ENCODE peak calls at places on chromosomes 6 and 20, in eight cellular contexts. W is nucleus accumbens; U is hypothalamus; Y is bronchial epithelial cell; E is central memory CD4-positive, alpha-beta T cell; K is left ventricle myocardium inferior; T is left cardiac atrium; S is breast epithelium. O is an unnamed sample.
A peak's percentile ranks its signal among the peaks of the same experiment; 100 is the strongest.

GRCh38 chr6:142907544-142907943 is 37.4 kb downstream of the HIVEP2 start:
- DNase-seq in K (no peak), U (no peak), E (peak; percentile 63), S (no peak), Y (no peak), W (no peak), T (no peak), O (no peak)

GRCh38 chr20:49384437-49385434 is 97.7 kb downstream of the KCNB1 start:
- DNase-seq in S (no peak), E (peak; percentile 14), U (peak; percentile 9), K (peak; percentile 70), Y (no peak), W (peak; percentile 82), T (peak; percentile 76), O (no peak)

GRCh38 chr6:25083784-25084507 is 148.2 kb upstream of the RIPOR2 start:
- DNase-seq in W (no peak), U (no peak), K (no peak), E (no peak), Y (no peak), S (no peak), T (no peak), O (no peak)

GRCh38 chr20:15700147-15700765 is 873.0 kb downstream of the KIF16B start:
- DNase-seq in U (no peak), E (no peak), K (no peak), W (no peak), S (no peak), Y (peak; percentile 75), T (no peak), O (no peak)

GRCh38 chr20:60271597-60271996 is 313.4 kb downstream of the CDH26 start:
- DNase-seq in T (no peak), U (no peak), S (no peak), W (no peak), E (no peak), K (no peak), Y (no peak), O (no peak)

GRCh38 chr20:41692479-41693135 is 74.4 kb upstream of the CHD6 start:
- DNase-seq in K (peak; percentile 85), S (peak; percentile 73), W (peak; percentile 92), E (peak; percentile 73), U (peak; percentile 64), T (peak; percentile 91), Y (peak; percentile 28), O (no peak)

GRCh38 chr6:116971959-116972358 is 94.9 kb downstream of the RFX6 start:
- DNase-seq in S (no peak), T (no peak), K (no peak), W (peak; percentile 25), U (no peak), Y (peak; percentile 56), E (peak; percentile 0), O (no peak)

GRCh38 chr6:159941286-159942113 is 27.4 kb upstream of the IGF2R start:
- DNase-seq in E (peak; percentile 43), Y (peak; percentile 50), S (no peak), U (no peak), K (no peak), W (peak; percentile 16), T (no peak), O (no peak)

GRCh38 chr6:35710241-35710847 is 21.6 kb upstream of the FKBP5 start:
- DNase-seq in W (no peak), S (peak; percentile 39), Y (peak; percentile 92), E (no peak), T (no peak), K (no peak), U (no peak), O (no peak)

GRCh38 chr6:121657972-121658371 is 222.5 kb downstream of the GJA1 start:
- DNase-seq in T (no peak), U (no peak), E (no peak), S (no peak), W (no peak), Y (no peak), K (no peak), O (no peak)

GRCh38 chr6:31057426-31058003 is 47.2 kb downstream of the MUC22 start:
- DNase-seq in K (no peak), U (no peak), Y (peak; percentile 63), E (no peak), W (peak; percentile 11), S (no peak), T (no peak), O (no peak)

GRCh38 chr20:64142546-64142945 is 21.7 kb upstream of the MYT1 start:
- DNase-seq in K (no peak), E (no peak), Y (no peak), S (no peak), U (no peak), T (no peak), W (no peak), O (no peak)

GRCh38 chr6:10659697-10660348 is 34.6 kb downstream of the C6orf52 start:
- DNase-seq in U (no peak), T (peak; percentile 22), Y (no peak), S (no peak), E (no peak), W (no peak), K (peak; percentile 16), O (no peak)

GRCh38 chr6:170429457-170429856 is 122.9 kb downstream of the FAM120B start:
- DNase-seq in S (no peak), U (no peak), Y (no peak), K (no peak), T (no peak), W (no peak), E (no peak), O (no peak)

O was measured in skeletal muscle cell.